ENCODE peak calls at places on chromosomes 13 and 19, in eight cellular contexts. One of them, this sample, is unnamed.

GRCh38 chr13:114318624-114319023 is 4.3 kb downstream of the CHAMP1 start:
- DNase-seq in CD4-positive, alpha-beta memory T cell: no peak
- DNase-seq in cardiac fibroblast: no peak
- DNase-seq in IMR-90: no peak
- DNase-seq in fibroblast of mammary gland: no peak
- DNase-seq in aorta: no peak
- DNase-seq in heart left ventricle: no peak
- DNase-seq in fibroblast of lung: no peak
- DNase-seq in this sample: no peak

GRCh38 chr13:97468331-97468730 is 34.4 kb downstream of the RAP2A start:
- DNase-seq in CD4-positive, alpha-beta memory T cell: no peak
- DNase-seq in cardiac fibroblast: peak; percentile 65
- DNase-seq in IMR-90: peak; percentile 46
- DNase-seq in fibroblast of mammary gland: peak; percentile 17
- DNase-seq in aorta: no peak
- DNase-seq in heart left ventricle: no peak
- DNase-seq in fibroblast of lung: no peak
- DNase-seq in this sample: peak; percentile 61

GRCh38 chr19:8262431-8262830 is 45.7 kb downstream of the CD320 start:
- DNase-seq in CD4-positive, alpha-beta memory T cell: no peak
- DNase-seq in cardiac fibroblast: no peak
- DNase-seq in IMR-90: no peak
- DNase-seq in fibroblast of mammary gland: no peak
- DNase-seq in aorta: peak; percentile 59
- DNase-seq in heart left ventricle: no peak
- DNase-seq in fibroblast of lung: no peak
- DNase-seq in this sample: no peak

GRCh38 chr13:83503424-83503823 is 378.9 kb downstream of the SLITRK1 start:
- DNase-seq in CD4-positive, alpha-beta memory T cell: no peak
- DNase-seq in cardiac fibroblast: peak; percentile 25
- DNase-seq in IMR-90: peak; percentile 7
- DNase-seq in fibroblast of mammary gland: peak; percentile 75
- DNase-seq in aorta: no peak
- DNase-seq in heart left ventricle: no peak
- DNase-seq in fibroblast of lung: peak; percentile 34
- DNase-seq in this sample: peak; percentile 74

GRCh38 chr19:44747739-44748425 is 626 bp upstream of the BCL3 start:
- DNase-seq in CD4-positive, alpha-beta memory T cell: no peak
- DNase-seq in cardiac fibroblast: peak; percentile 72
- DNase-seq in IMR-90: peak; percentile 61
- DNase-seq in fibroblast of mammary gland: no peak
- DNase-seq in aorta: peak; percentile 90
- DNase-seq in heart left ventricle: peak; percentile 83
- DNase-seq in fibroblast of lung: peak; percentile 70
- DNase-seq in this sample: peak; percentile 68

GRCh38 chr13:76440568-76440967 is 445.6 kb downstream of the KCTD12 start:
- DNase-seq in CD4-positive, alpha-beta memory T cell: no peak
- DNase-seq in cardiac fibroblast: no peak
- DNase-seq in IMR-90: no peak
- DNase-seq in fibroblast of mammary gland: no peak
- DNase-seq in aorta: no peak
- DNase-seq in heart left ventricle: no peak
- DNase-seq in fibroblast of lung: no peak
- DNase-seq in this sample: no peak

GRCh38 chr13:45511310-45512147 is 46.8 kb downstream of the COG3 start:
- DNase-seq in CD4-positive, alpha-beta memory T cell: peak; percentile 68
- DNase-seq in cardiac fibroblast: peak; percentile 89
- DNase-seq in IMR-90: peak; percentile 83
- DNase-seq in fibroblast of mammary gland: peak; percentile 81
- DNase-seq in aorta: no peak
- DNase-seq in heart left ventricle: no peak
- DNase-seq in fibroblast of lung: peak; percentile 64
- DNase-seq in this sample: peak; percentile 87

GRCh38 chr19:5718579-5719273 is 1.2 kb downstream of the LONP1 start:
- DNase-seq in CD4-positive, alpha-beta memory T cell: no peak
- DNase-seq in cardiac fibroblast: peak; percentile 89
- DNase-seq in IMR-90: peak; percentile 91
- DNase-seq in fibroblast of mammary gland: peak; percentile 75
- DNase-seq in aorta: no peak
- DNase-seq in heart left ventricle: no peak
- DNase-seq in fibroblast of lung: peak; percentile 86
- DNase-seq in this sample: peak; percentile 93

GRCh38 chr13:25692156-25692555 is 320.4 kb downstream of the ATP8A2 start:
- DNase-seq in CD4-positive, alpha-beta memory T cell: no peak
- DNase-seq in cardiac fibroblast: no peak
- DNase-seq in IMR-90: no peak
- DNase-seq in fibroblast of mammary gland: no peak
- DNase-seq in aorta: no peak
- DNase-seq in heart left ventricle: no peak
- DNase-seq in fibroblast of lung: no peak
- DNase-seq in this sample: no peak

GRCh38 chr19:41332000-41332399 is 21.7 kb downstream of the TGFB1 start:
- DNase-seq in CD4-positive, alpha-beta memory T cell: no peak
- DNase-seq in cardiac fibroblast: no peak
- DNase-seq in IMR-90: no peak
- DNase-seq in fibroblast of mammary gland: no peak
- DNase-seq in aorta: no peak
- DNase-seq in heart left ventricle: no peak
- DNase-seq in fibroblast of lung: no peak
- DNase-seq in this sample: no peak

GRCh38 chr19:41335467-41335866 is 18.3 kb downstream of the TGFB1 start:
- DNase-seq in CD4-positive, alpha-beta memory T cell: no peak
- DNase-seq in cardiac fibroblast: no peak
- DNase-seq in IMR-90: no peak
- DNase-seq in fibroblast of mammary gland: no peak
- DNase-seq in aorta: no peak
- DNase-seq in heart left ventricle: no peak
- DNase-seq in fibroblast of lung: no peak
- DNase-seq in this sample: no peak

GRCh38 chr19:41330946-41331678 is 21.1 kb downstream of the CCDC97 start:
- DNase-seq in CD4-positive, alpha-beta memory T cell: no peak
- DNase-seq in cardiac fibroblast: no peak
- DNase-seq in IMR-90: no peak
- DNase-seq in fibroblast of mammary gland: no peak
- DNase-seq in aorta: no peak
- DNase-seq in heart left ventricle: no peak
- DNase-seq in fibroblast of lung: no peak
- DNase-seq in this sample: no peak

GRCh38 chr19:41332468-41332867 is 21.3 kb downstream of the TGFB1 start:
- DNase-seq in CD4-positive, alpha-beta memory T cell: no peak
- DNase-seq in cardiac fibroblast: no peak
- DNase-seq in IMR-90: no peak
- DNase-seq in fibroblast of mammary gland: no peak
- DNase-seq in aorta: no peak
- DNase-seq in heart left ventricle: no peak
- DNase-seq in fibroblast of lung: no peak
- DNase-seq in this sample: no peak

GRCh38 chr19:41334793-41335192 is 18.9 kb downstream of the TGFB1 start:
- DNase-seq in CD4-positive, alpha-beta memory T cell: no peak
- DNase-seq in cardiac fibroblast: no peak
- DNase-seq in IMR-90: no peak
- DNase-seq in fibroblast of mammary gland: no peak
- DNase-seq in aorta: no peak
- DNase-seq in heart left ventricle: no peak
- DNase-seq in fibroblast of lung: no peak
- DNase-seq in this sample: no peak
- H3K4me3 ChIP-seq in CD4-positive, alpha-beta memory T cell: no peak overlapping the region
- H3K4me3 ChIP-seq in cardiac fibroblast: no peak overlapping the region
- H3K4me3 ChIP-seq in IMR-90: no peak overlapping the region
- H3K4me3 ChIP-seq in fibroblast of mammary gland: no peak overlapping the region
- H3K4me3 ChIP-seq in aorta: no peak overlapping the region
- H3K4me3 ChIP-seq in heart left ventricle: no peak overlapping the region
- H3K4me3 ChIP-seq in fibroblast of lung: no peak overlapping the region
- H3K4me3 ChIP-seq in this sample: no peak overlapping the region

GRCh38 chr19:46494115-46494935 is 1.3 kb downstream of the PNMA8B start:
- DNase-seq in CD4-positive, alpha-beta memory T cell: no peak
- DNase-seq in cardiac fibroblast: no peak
- DNase-seq in IMR-90: no peak
- DNase-seq in fibroblast of mammary gland: no peak
- DNase-seq in aorta: peak; percentile 75
- DNase-seq in heart left ventricle: no peak
- DNase-seq in fibroblast of lung: no peak
- DNase-seq in this sample: no peak

GRCh38 chr19:46493236-46494114 is 2.2 kb downstream of the PNMA8B start:
- DNase-seq in CD4-positive, alpha-beta memory T cell: peak; percentile 41
- DNase-seq in cardiac fibroblast: peak; percentile 20
- DNase-seq in IMR-90: no peak
- DNase-seq in fibroblast of mammary gland: no peak
- DNase-seq in aorta: peak; percentile 85
- DNase-seq in heart left ventricle: no peak
- DNase-seq in fibroblast of lung: no peak
- DNase-seq in this sample: peak; percentile 34

GRCh38 chr19:46490774-46491173 is 4.9 kb downstream of the PNMA8B start:
- DNase-seq in CD4-positive, alpha-beta memory T cell: no peak
- DNase-seq in cardiac fibroblast: no peak
- DNase-seq in IMR-90: no peak
- DNase-seq in fibroblast of mammary gland: no peak
- DNase-seq in aorta: peak; percentile 51
- DNase-seq in heart left ventricle: no peak
- DNase-seq in fibroblast of lung: no peak
- DNase-seq in this sample: no peak

GRCh38 chr19:46491975-46492682 is 3.5 kb downstream of the PNMA8B start:
- DNase-seq in CD4-positive, alpha-beta memory T cell: no peak
- DNase-seq in cardiac fibroblast: no peak
- DNase-seq in IMR-90: no peak
- DNase-seq in fibroblast of mammary gland: no peak
- DNase-seq in aorta: peak; percentile 69
- DNase-seq in heart left ventricle: no peak
- DNase-seq in fibroblast of lung: no peak
- DNase-seq in this sample: no peak

GRCh38 chr19:46492841-46493235 is 2.8 kb downstream of the PNMA8B start:
- DNase-seq in CD4-positive, alpha-beta memory T cell: peak; percentile 19
- DNase-seq in cardiac fibroblast: no peak
- DNase-seq in IMR-90: no peak
- DNase-seq in fibroblast of mammary gland: no peak
- DNase-seq in aorta: no peak
- DNase-seq in heart left ventricle: no peak
- DNase-seq in fibroblast of lung: no peak
- DNase-seq in this sample: no peak
- H3K4me3 ChIP-seq in CD4-positive, alpha-beta memory T cell: no peak overlapping the region
- H3K4me3 ChIP-seq in cardiac fibroblast: no peak overlapping the region
- H3K4me3 ChIP-seq in IMR-90: no peak overlapping the region
- H3K4me3 ChIP-seq in fibroblast of mammary gland: no peak overlapping the region
- H3K4me3 ChIP-seq in aorta: no peak overlapping the region
- H3K4me3 ChIP-seq in heart left ventricle: peak overlapping the region; percentile 49
- H3K4me3 ChIP-seq in fibroblast of lung: no peak overlapping the region
- H3K4me3 ChIP-seq in this sample: peak overlapping the region; percentile 41

GRCh38 chr19:30718014-30718413 is 345.8 kb downstream of the ZNF536 start:
- DNase-seq in CD4-positive, alpha-beta memory T cell: no peak
- DNase-seq in cardiac fibroblast: no peak
- DNase-seq in IMR-90: no peak
- DNase-seq in fibroblast of mammary gland: no peak
- DNase-seq in aorta: no peak
- DNase-seq in heart left ventricle: no peak
- DNase-seq in fibroblast of lung: no peak
- DNase-seq in this sample: no peak

GRCh38 chr19:30717381-30717780 is 345.2 kb downstream of the ZNF536 start:
- DNase-seq in CD4-positive, alpha-beta memory T cell: no peak
- DNase-seq in cardiac fibroblast: no peak
- DNase-seq in IMR-90: no peak
- DNase-seq in fibroblast of mammary gland: no peak
- DNase-seq in aorta: no peak
- DNase-seq in heart left ventricle: no peak
- DNase-seq in fibroblast of lung: no peak
- DNase-seq in this sample: no peak

GRCh38 chr19:30719991-30720329 is 347.8 kb downstream of the ZNF536 start:
- DNase-seq in CD4-positive, alpha-beta memory T cell: no peak
- DNase-seq in cardiac fibroblast: peak; percentile 13
- DNase-seq in IMR-90: no peak
- DNase-seq in fibroblast of mammary gland: no peak
- DNase-seq in aorta: no peak
- DNase-seq in heart left ventricle: peak; percentile 47
- DNase-seq in fibroblast of lung: no peak
- DNase-seq in this sample: no peak

GRCh38 chr19:30719189-30719990 is 347.2 kb downstream of the ZNF536 start:
- DNase-seq in CD4-positive, alpha-beta memory T cell: no peak
- DNase-seq in cardiac fibroblast: peak; percentile 18
- DNase-seq in IMR-90: no peak
- DNase-seq in fibroblast of mammary gland: peak; percentile 6
- DNase-seq in aorta: peak; percentile 81
- DNase-seq in heart left ventricle: peak; percentile 79
- DNase-seq in fibroblast of lung: peak; percentile 22
- DNase-seq in this sample: peak; percentile 23

DNA sequence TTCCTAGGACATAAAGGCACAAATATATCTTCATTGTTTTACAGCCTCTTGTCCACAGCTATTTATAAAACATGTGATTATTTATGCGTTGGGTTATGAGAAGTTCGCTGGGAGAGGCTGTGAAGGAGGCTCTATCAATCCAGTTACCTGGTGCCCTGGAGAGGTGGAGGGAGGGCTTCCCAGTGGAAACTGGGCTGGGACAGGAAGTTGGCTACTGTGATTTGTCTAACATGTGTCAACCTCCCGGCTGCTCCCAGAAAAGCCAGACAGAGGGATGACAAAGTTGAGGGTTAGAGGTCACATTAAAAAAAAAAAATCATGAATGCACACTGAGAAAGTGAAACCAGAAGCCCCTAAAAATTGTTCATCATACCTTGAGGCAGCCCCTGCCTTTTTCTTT is 346.5 kb downstream of the ZNF536 start:
- DNase-seq in CD4-positive, alpha-beta memory T cell: no peak
- DNase-seq in cardiac fibroblast: no peak
- DNase-seq in IMR-90: no peak
- DNase-seq in fibroblast of mammary gland: no peak
- DNase-seq in aorta: no peak
- DNase-seq in heart left ventricle: peak; percentile 44
- DNase-seq in fibroblast of lung: no peak
- DNase-seq in this sample: no peak
- H3K4me3 ChIP-seq in CD4-positive, alpha-beta memory T cell: no peak overlapping the region
- H3K4me3 ChIP-seq in cardiac fibroblast: no peak overlapping the region
- H3K4me3 ChIP-seq in IMR-90: no peak overlapping the region
- H3K4me3 ChIP-seq in fibroblast of mammary gland: no peak overlapping the region
- H3K4me3 ChIP-seq in aorta: no peak overlapping the region
- H3K4me3 ChIP-seq in heart left ventricle: peak overlapping the region; percentile 55
- H3K4me3 ChIP-seq in fibroblast of lung: peak overlapping the region; percentile 72
- H3K4me3 ChIP-seq in this sample: no peak overlapping the region

GRCh38 chr13:99356216-99357089 is 49.3 kb upstream of the GPR183 start:
- DNase-seq in CD4-positive, alpha-beta memory T cell: peak; percentile 95
- DNase-seq in cardiac fibroblast: peak; percentile 80
- DNase-seq in IMR-90: peak; percentile 87
- DNase-seq in fibroblast of mammary gland: peak; percentile 89
- DNase-seq in aorta: no peak
- DNase-seq in heart left ventricle: no peak
- DNase-seq in fibroblast of lung: peak; percentile 92
- DNase-seq in this sample: peak; percentile 97
- H3K4me3 ChIP-seq in CD4-positive, alpha-beta memory T cell: peak overlapping the region; percentile 37
- H3K4me3 ChIP-seq in cardiac fibroblast: peak overlapping the region; percentile 7
- H3K4me3 ChIP-seq in IMR-90: peak overlapping the region; percentile 26
- H3K4me3 ChIP-seq in fibroblast of mammary gland: no peak overlapping the region
- H3K4me3 ChIP-seq in aorta: no peak overlapping the region
- H3K4me3 ChIP-seq in heart left ventricle: peak overlapping the region; percentile 21
- H3K4me3 ChIP-seq in fibroblast of lung: peak overlapping the region; percentile 36
- H3K4me3 ChIP-seq in this sample: peak overlapping the region; percentile 17

GRCh38 chr13:99862243-99862642 is 109.3 kb downstream of the ZIC5 start:
- DNase-seq in CD4-positive, alpha-beta memory T cell: no peak
- DNase-seq in cardiac fibroblast: no peak
- DNase-seq in IMR-90: no peak
- DNase-seq in fibroblast of mammary gland: no peak
- DNase-seq in aorta: no peak
- DNase-seq in heart left ventricle: no peak
- DNase-seq in fibroblast of lung: no peak
- DNase-seq in this sample: no peak
- H3K4me3 ChIP-seq in CD4-positive, alpha-beta memory T cell: no peak overlapping the region
- H3K4me3 ChIP-seq in cardiac fibroblast: no peak overlapping the region
- H3K4me3 ChIP-seq in IMR-90: no peak overlapping the region
- H3K4me3 ChIP-seq in fibroblast of mammary gland: no peak overlapping the region
- H3K4me3 ChIP-seq in aorta: no peak overlapping the region
- H3K4me3 ChIP-seq in heart left ventricle: no peak overlapping the region
- H3K4me3 ChIP-seq in fibroblast of lung: no peak overlapping the region
- H3K4me3 ChIP-seq in this sample: no peak overlapping the region